ENCODE peak calls at places on chromosomes 11 and 22, in four cellular contexts. H is stimulated activated CD4-positive, alpha-beta T cell treated with anti-CD3 and anti-CD28 coated beads, Interleukin-4, amount 100 ng/mL, for 24 hours; O is astrocyte of the hippocampus; P is PC-9. D is an unnamed sample.

GRCh38 chr11:125180413-125181305 is 16.1 kb downstream of the PKNOX2 start:
- DNase-seq in O (peak; percentile 52), P (no peak), H (no peak), D (no peak)

GRCh38 chr11:77065878-77066228 is 918 bp upstream of the CAPN5 start:
- DNase-seq in O (peak; percentile 54), H (no peak), P (no peak), D (no peak)

GRCh38 chr11:6040874-6041273 is 10.3 kb upstream of the OR56A1 start:
- DNase-seq in H (no peak), P (no peak), O (no peak), D (no peak)

GRCh38 chr11:98561216-98561615 is 459.5 kb upstream of the CNTN5 start:
- DNase-seq in O (no peak), P (no peak), H (no peak), D (no peak)

GRCh38 chr22:48761546-48761945 is 1066.1 kb downstream of the BRD1 start:
- DNase-seq in P (no peak), O (no peak), H (no peak), D (no peak)

GRCh38 chr11:69377953-69378302 is 84.0 kb downstream of the MYEOV start:
- DNase-seq in P (no peak), O (no peak), H (no peak), D (no peak)

GRCh38 chr22:17477401-17477833 is 85.9 kb upstream of the SLC25A18 start:
- DNase-seq in P (no peak), O (no peak), H (no peak), D (peak; percentile 34)

GRCh38 chr11:94473177-94473799 is 20.4 kb downstream of the MRE11 start:
- DNase-seq in H (no peak), O (peak; percentile 80), P (no peak), D (no peak)

GRCh38 chr22:42156121-42156520 is 25.5 kb upstream of the CYP2D6 start:
- DNase-seq in H (no peak), O (no peak), P (peak; percentile 37), D (no peak)